ENCODE peak calls at places on chromosomes 6 and 20, in four cellular contexts. H is CD4-positive, alpha-beta T cell; F is GM20000; W is psoas muscle. N is an unnamed sample.
A peak's percentile ranks its signal among the peaks of the same experiment; 100 is the strongest.

GRCh38 chr6:8276148-8276547 is 159.2 kb downstream of the SLC35B3 start:
- DNase-seq in W (no peak), F (no peak), H (no peak), N (no peak)

GRCh38 chr20:7924692-7925091 is 15.6 kb downstream of the HAO1 start:
- DNase-seq in W (no peak), F (no peak), H (no peak), N (peak; percentile 67)

GRCh38 chr20:59571591-59572314 is 32.6 kb upstream of the PHACTR3 start:
- DNase-seq in H (peak; percentile 44), W (peak; percentile 70), F (peak; percentile 84), N (peak; percentile 46)

GRCh38 chr6:52399511-52400315 is 20.4 kb upstream of the EFHC1 start:
- DNase-seq in H (peak; percentile 34), F (peak; percentile 63), W (no peak), N (peak; percentile 70)

GRCh38 chr6:145836767-145837166 is 22.2 kb upstream of the FBXO30 start:
- DNase-seq in H (no peak), F (no peak), W (no peak), N (no peak)

GRCh38 chr6:111759836-111760785 is 113.1 kb downstream of the FYN start:
- DNase-seq in W (no peak), H (no peak), F (no peak), N (no peak)

GRCh38 chr6:13427838-13428527 is 59.4 kb downstream of the GFOD1 start:
- DNase-seq in W (no peak), H (peak; percentile 12), F (peak; percentile 77), N (no peak)

GRCh38 chr20:58202039-58202438 is 26.4 kb downstream of the ANKRD60 start:
- DNase-seq in W (no peak), F (no peak), H (no peak), N (no peak)

DNA sequence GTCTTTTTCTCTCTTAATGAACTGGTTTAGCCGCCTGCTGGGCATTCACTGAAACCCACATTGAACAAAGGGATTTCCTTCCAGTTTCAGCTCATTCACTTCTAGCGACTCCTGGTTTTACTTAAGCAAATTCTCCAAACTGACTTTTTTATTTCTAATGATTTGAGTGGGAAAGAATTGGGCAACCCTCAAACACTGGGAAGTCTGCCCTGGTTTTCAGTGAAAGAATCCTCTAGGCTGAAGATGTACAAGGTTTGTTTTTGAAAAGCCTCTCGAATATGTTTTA is 45.5 kb downstream of the PLAGL1 start:
- DNase-seq in H (no peak), W (no peak), F (no peak), N (peak; percentile 11)
- TF ChIP-seq CTCF in H (no peak), W (peak; percentile 20), F (no peak), N (peak; percentile 3)

DNA sequence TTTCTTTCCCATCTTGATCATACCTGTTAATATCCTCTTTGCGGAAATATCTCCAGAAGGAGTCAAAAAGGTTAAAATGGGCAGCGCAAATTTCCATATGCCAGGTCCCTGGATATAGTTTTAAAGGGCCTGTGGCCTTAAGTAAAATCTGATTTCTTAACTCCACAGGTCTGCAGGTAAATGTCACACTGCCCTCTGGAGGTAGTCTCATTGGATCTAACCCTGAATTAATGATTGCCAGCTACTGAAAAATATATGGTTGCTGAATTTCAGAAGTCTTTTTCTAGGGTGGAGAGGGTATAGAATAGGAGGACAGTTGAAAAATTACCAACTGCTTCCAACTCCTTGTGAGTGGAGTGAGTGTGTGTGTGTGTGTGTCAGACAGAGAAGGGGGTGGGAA is 8.5 kb downstream of the MOXD1 start:
- DNase-seq in F (no peak), W (no peak), H (no peak), N (peak; percentile 35)
- TF ChIP-seq CTCF in F (no peak), W (no peak), H (no peak), N (peak; percentile 27)

GRCh38 chr6:107421696-107422256 is 37.6 kb downstream of the PDSS2 start:
- DNase-seq in F (no peak), W (no peak), H (no peak), N (no peak)

GRCh38 chr6:107414246-107414645 is 45.1 kb downstream of the PDSS2 start:
- DNase-seq in H (no peak), F (no peak), W (no peak), N (no peak)

GRCh38 chr6:107416179-107416578 is 43.2 kb downstream of the PDSS2 start:
- DNase-seq in F (no peak), W (no peak), H (no peak), N (no peak)

GRCh38 chr6:107419747-107420146 is 39.6 kb downstream of the PDSS2 start:
- DNase-seq in H (no peak), F (no peak), W (no peak), N (no peak)

GRCh38 chr6:107418118-107418517 is 41.2 kb downstream of the PDSS2 start:
- DNase-seq in H (no peak), W (no peak), F (peak; percentile 14), N (peak; percentile 25)
- TF ChIP-seq CTCF in H (no peak), W (no peak), F (peak; percentile 15), N (peak; percentile 13)

DNA sequence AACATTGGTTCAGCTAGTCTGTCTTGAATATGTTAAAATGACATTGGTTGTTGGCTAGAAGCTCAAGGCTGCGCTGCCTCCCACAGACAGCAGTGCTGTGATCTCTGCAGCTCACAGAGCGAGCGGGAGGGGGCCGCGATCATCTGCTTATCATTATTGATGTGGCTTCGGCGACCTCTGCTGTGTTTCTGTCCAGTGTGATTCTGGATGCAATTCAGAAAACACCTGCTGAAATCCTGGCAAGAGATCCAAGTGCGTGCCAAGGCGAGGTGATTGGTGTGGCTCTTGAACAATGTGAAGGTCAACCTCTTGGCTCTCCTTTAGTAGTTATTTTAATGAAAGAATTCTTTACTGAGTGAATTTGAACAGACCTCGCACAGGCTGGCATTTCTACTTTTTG is 142.3 kb upstream of the SASH1 start:
- DNase-seq in F (no peak), W (no peak), H (no peak), N (no peak)
- TF ChIP-seq CTCF in F (no peak), W (no peak), H (no peak), N (no peak)

GRCh38 chr20:62133051-62133845 is 9.9 kb downstream of the PSMA7 start:
- DNase-seq in W (peak; percentile 64), F (no peak), H (no peak), N (no peak)

GRCh38 chr20:62132421-62132820 is 10.1 kb downstream of the LSM14B start:
- DNase-seq in W (peak; percentile 62), F (no peak), H (no peak), N (no peak)

GRCh38 chr20:62135573-62136266 is 7.5 kb downstream of the PSMA7 start:
- DNase-seq in F (no peak), W (no peak), H (no peak), N (no peak)

GRCh38 chr20:62134735-62135231 is 8.4 kb downstream of the PSMA7 start:
- DNase-seq in H (no peak), F (no peak), W (peak; percentile 88), N (no peak)

GRCh38 chr20:62133864-62134263 is 9.3 kb downstream of the PSMA7 start:
- DNase-seq in F (no peak), W (no peak), H (no peak), N (no peak)
- TF ChIP-seq CTCF in F (no peak), W (no peak), H (no peak), N (no peak)